ENCODE peak calls at places on chromosomes 2 and 18, in four cellular contexts. O is Calu3, S is tibial nerve, Z is NCI-H524. M is an unnamed sample.

GRCh38 chr2:74919827-74920226 is 38.6 kb upstream of the POLE4 start:
- DNase-seq in O (peak), S (peak), Z (peak), M (peak)

GRCh38 chr18:53745228-53745967 is 479.1 kb downstream of the MBD2 start:
- DNase-seq in O (no peak), S (no peak), Z (no peak), M (no peak)

GRCh38 chr2:179460530-179460929 is 195.9 kb upstream of the SESTD1 start:
- DNase-seq in O (peak), S (no peak), Z (no peak), M (no peak)

GRCh38 chr18:76610933-76611749 is 116.1 kb upstream of the ZNF516 start:
- DNase-seq in O (no peak), S (no peak), Z (no peak), M (peak)

GRCh38 chr2:25369876-25370275 is 28.2 kb upstream of the DNMT3A start:
- DNase-seq in O (no peak), S (no peak), Z (no peak), M (no peak)

GRCh38 chr2:49291619-49292018 is 137.3 kb upstream of the FSHR start:
- DNase-seq in O (no peak), S (no peak), Z (no peak), M (no peak)

GRCh38 chr2:160252278-160252887 is 52.3 kb upstream of the ITGB6 start:
- DNase-seq in O (no peak), S (no peak), Z (no peak), M (no peak)

GRCh38 chr18:70781860-70782453 is 493.1 kb downstream of the SOCS6 start:
- DNase-seq in O (peak), S (peak), Z (peak), M (peak)

GRCh38 chr18:7748252-7749000 is 181.3 kb downstream of the PTPRM start:
- DNase-seq in O (no peak), S (no peak), Z (no peak), M (no peak)

GRCh38 chr18:9925369-9925768 is 11.6 kb downstream of the VAPA start:
- DNase-seq in O (no peak), S (no peak), Z (no peak), M (no peak)

GRCh38 chr2:231617059-231617926 is 24.6 kb downstream of the TEX44 start:
- DNase-seq in O (no peak), S (no peak), Z (no peak), M (no peak)

GRCh38 chr2:148876589-148877402 is 1.8 kb downstream of the KIF5C start:
- DNase-seq in O (peak), S (no peak), Z (peak), M (peak)

GRCh38 chr2:37198681-37199065 is 2.4 kb downstream of the CEBPZOS start:
- DNase-seq in O (no peak), S (no peak), Z (no peak), M (no peak)

GRCh38 chr2:63127594-63127993 is 77.0 kb downstream of the OTX1 start:
- DNase-seq in O (no peak), S (no peak), Z (no peak), M (no peak)

GRCh38 chr2:42840141-42840540 is 47.8 kb upstream of the HAAO start:
- DNase-seq in O (no peak), S (no peak), Z (no peak), M (no peak)

M was measured in D341Med.